ENCODE peak calls at places on chromosomes 5 and 9, in nine cellular contexts. D is heart right ventricle; J is SJSA1; I is fibroblast of lung; Z is left ventricle myocardium inferior; P is right cardiac atrium; B is CD8-positive, alpha-beta T cell; U is prostate gland; R is upper lobe of left lung. T is an unnamed sample.

GRCh38 chr9:20135119-20135697 is 346.4 kb upstream of the SLC24A2 start:
- DNase-seq in D (no peak), J (no peak), I (no peak), Z (no peak), P (no peak), B (no peak), U (no peak), R (no peak), T (no peak)

GRCh38 chr5:112109331-112109993 is 309.6 kb downstream of the EPB41L4A start:
- DNase-seq in D (no peak), J (no peak), I (peak; percentile 92), Z (no peak), P (peak; percentile 52), B (no peak), U (no peak), R (peak; percentile 87), T (peak; percentile 2)

GRCh38 chr5:55636711-55637110 is 75.4 kb downstream of the SLC38A9 start:
- DNase-seq in D (peak; percentile 54), J (no peak), I (peak; percentile 59), Z (peak; percentile 20), P (peak; percentile 58), B (no peak), U (peak; percentile 31), R (peak; percentile 59), T (peak; percentile 26)

GRCh38 chr5:77180167-77181081 is 30.1 kb upstream of the PDE8B start:
- DNase-seq in D (no peak), J (no peak), I (no peak), Z (peak; percentile 17), P (peak; percentile 82), B (no peak), U (peak; percentile 18), R (peak; percentile 53), T (peak; percentile 56)

GRCh38 chr5:149585910-149586309 is 4.6 kb downstream of the ARHGEF37 start:
- DNase-seq in D (no peak), J (no peak), I (no peak), Z (no peak), P (no peak), B (no peak), U (no peak), R (no peak), T (no peak)

GRCh38 chr9:121688681-121689080 is 37.2 kb downstream of the DAB2IP start:
- DNase-seq in D (no peak), J (no peak), I (no peak), Z (peak; percentile 8), P (no peak), B (no peak), U (no peak), R (no peak), T (no peak)

GRCh38 chr5:106521701-106522100 is 1149.0 kb downstream of the EFNA5 start:
- DNase-seq in D (no peak), J (peak; percentile 35), I (peak; percentile 67), Z (no peak), P (no peak), B (no peak), U (no peak), R (no peak), T (no peak)

GRCh38 chr5:148090780-148091221 is 27.0 kb downstream of the SPINK5 start:
- DNase-seq in D (no peak), J (no peak), I (no peak), Z (no peak), P (no peak), B (no peak), U (no peak), R (no peak), T (no peak)

GRCh38 chr9:136946228-136946892 is 1.3 kb downstream of the C8G start:
- DNase-seq in D (no peak), J (no peak), I (no peak), Z (no peak), P (peak; percentile 60), B (no peak), U (no peak), R (no peak), T (no peak)

GRCh38 chr5:133393776-133394476 is 218.4 kb downstream of the FSTL4 start:
- DNase-seq in D (no peak), J (no peak), I (no peak), Z (no peak), P (no peak), B (no peak), U (no peak), R (no peak), T (no peak)

GRCh38 chr5:137348759-137349158 is 150.4 kb downstream of the SPOCK1 start:
- DNase-seq in D (no peak), J (no peak), I (no peak), Z (no peak), P (no peak), B (no peak), U (no peak), R (no peak), T (no peak)

GRCh38 chr9:87710448-87710847 is 15.5 kb upstream of the CTSL start:
- DNase-seq in D (no peak), J (no peak), I (no peak), Z (no peak), P (no peak), B (no peak), U (no peak), R (no peak), T (no peak)
- H3K9me3 ChIP-seq in D (no peaks in the 10 kb centered on the region), J (no peaks in the 10 kb centered on the region), I (no peaks in the 10 kb centered on the region), Z (no peaks in the 10 kb centered on the region), P (no peaks in the 10 kb centered on the region), B (no peaks in the 10 kb centered on the region), U (no peaks in the 10 kb centered on the region), R (no peaks in the 10 kb centered on the region), T (no peaks in the 10 kb centered on the region)

DNA sequence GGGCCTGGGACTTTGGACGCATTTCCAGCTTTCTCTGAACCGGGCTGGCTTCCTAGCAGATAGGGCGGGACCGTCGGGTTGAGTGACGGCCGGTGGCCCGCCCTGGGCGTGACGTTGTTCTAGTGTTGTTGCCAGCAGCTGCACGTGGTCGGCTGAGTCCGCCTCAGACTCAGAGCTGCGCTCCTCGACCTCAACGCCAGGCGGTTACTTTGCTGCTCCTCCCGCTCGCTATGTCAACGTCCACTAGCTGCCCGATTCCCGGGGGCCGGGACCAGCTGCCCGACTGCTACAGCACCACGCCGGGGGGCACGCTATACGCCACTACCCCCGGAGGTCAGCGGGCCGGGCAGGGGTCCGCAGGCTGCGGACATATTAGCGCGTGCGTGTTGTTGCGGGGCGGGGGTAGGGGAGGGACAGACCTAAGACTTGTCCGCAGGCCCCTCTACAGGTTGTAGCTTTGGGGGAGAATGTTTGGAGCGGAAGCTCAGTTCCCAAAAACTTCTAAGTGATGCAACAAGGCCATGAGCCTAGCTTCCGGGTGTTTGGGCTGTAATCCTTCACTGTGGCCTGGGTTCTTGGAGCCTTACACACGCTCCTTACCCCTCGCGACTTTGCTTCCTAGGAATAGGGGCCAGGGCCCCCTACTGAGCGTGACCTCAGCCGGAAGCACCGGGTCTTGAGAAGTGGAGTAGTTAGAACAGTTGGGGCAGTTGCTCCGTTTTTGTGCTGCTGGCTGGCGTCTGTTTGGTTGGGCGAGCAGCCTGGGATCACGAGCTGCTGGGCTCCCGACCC is at the start of gene EIF4EBP3:
- DNase-seq in D (peak; percentile 98), J (peak; percentile 81), I (peak; percentile 97), Z (peak; percentile 98), P (peak; percentile 99), B (peak; percentile 80), U (peak; percentile 98), R (peak; percentile 98), T (peak; percentile 98)
- H3K4me3 ChIP-seq in D (peak within 1 kb of the TSS; percentile 64), J (no peak within 1 kb of the TSS), I (no peak within 1 kb of the TSS), Z (peak within 1 kb of the TSS; percentile 70), P (peak within 1 kb of the TSS; percentile 56), B (peak within 1 kb of the TSS; percentile 96), U (peak within 1 kb of the TSS; percentile 43), R (peak within 1 kb of the TSS; percentile 58), T (peak within 1 kb of the TSS; percentile 61)

DNA sequence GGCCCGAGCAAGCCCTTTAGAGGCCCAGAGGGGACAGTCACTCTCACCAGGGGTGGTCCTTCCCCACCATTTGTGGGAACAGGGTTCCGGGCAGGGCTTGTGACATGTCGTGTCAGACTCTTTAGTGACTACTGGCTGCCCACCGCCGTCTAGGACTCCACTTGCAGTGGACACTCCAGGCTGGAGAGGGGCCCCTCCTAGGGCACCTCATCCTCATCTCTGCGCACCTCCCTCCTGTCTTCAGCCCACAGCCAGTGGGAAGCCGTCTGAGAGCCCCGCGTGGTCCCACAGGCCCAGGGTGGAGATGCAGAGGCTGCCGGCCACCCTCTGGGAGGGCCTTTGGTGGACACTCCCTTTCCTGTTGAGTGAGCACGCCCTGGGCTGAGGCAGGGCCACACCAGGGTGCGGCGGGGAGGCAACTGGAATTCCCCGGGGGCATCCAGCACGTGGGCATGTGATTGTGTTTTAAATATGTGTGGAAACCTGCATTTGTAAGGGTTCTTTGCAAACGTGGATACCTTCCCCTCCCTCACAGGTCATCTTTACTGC is 80.5 kb downstream of the IRX2 start:
- DNase-seq in D (no peak), J (no peak), I (no peak), Z (no peak), P (no peak), B (no peak), U (no peak), R (no peak), T (no peak)
- H3K9me3 ChIP-seq in D (no peaks in the 10 kb centered on the region), J (peaks cover 28% of the 10 kb centered on the region), I (peaks cover 3% of the 10 kb centered on the region), Z (no peaks in the 10 kb centered on the region), P (peaks cover 1% of the 10 kb centered on the region), B (no peaks in the 10 kb centered on the region), U (no peaks in the 10 kb centered on the region), R (no peaks in the 10 kb centered on the region), T (no peaks in the 10 kb centered on the region)

DNA sequence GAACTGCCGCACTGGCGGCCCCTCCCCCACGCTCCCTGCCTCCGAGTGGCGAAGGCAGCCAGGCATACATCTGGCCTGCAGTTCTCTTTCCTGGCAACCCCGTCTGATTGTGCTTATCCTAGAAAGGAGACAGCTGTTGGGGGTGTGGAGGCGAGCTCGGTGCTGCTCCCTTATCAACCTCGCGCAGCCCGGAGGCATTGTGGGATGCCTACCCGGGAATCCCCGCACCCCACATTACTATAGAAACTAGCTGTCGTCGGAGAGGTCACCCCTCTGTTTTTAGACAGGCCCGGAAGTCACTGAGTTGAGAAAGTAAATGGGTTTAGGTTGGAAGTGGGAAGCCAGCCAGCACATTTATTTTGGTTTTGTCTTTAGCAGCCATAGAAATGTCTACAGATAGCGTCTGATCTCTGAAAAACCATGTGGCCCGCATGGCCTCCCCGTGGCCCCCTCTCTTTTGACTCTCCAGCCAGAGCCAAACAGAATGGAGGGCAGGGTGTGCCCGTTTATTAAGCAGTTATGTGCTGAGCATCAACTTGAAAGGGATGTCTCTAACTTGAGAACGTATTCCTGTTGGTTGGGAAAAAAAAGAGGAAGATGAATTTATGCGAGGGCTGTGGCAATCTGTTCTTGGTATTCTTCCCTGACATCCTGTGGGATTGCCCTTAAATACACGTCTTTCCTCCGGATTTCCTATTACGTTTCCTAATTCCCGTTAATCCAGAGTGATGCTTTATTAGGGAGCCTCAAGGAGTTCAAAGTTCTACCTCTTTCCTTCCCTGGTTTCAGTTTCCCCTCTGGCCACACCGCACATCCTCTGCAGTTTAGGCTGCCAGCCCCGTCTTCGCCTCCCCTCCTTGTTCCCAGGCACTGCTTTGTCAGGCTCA is 3.9 kb downstream of the STC2 start:
- DNase-seq in D (peak; percentile 81), J (peak; percentile 83), I (peak; percentile 97), Z (peak; percentile 90), P (peak; percentile 98), B (no peak), U (no peak), R (peak; percentile 61), T (peak; percentile 65)
- H3K4me3 ChIP-seq in D (peak overlapping the region; percentile 47), J (no peak overlapping the region), I (peak overlapping the region; percentile 5), Z (peak overlapping the region; percentile 40), P (no peak overlapping the region), B (no peak overlapping the region), U (no peak overlapping the region), R (no peak overlapping the region), T (no peak overlapping the region)

GRCh38 chr9:40927260-40927631 is 201.2 kb downstream of the FOXD4L6 start:
- DNase-seq in D (no peak), J (no peak), I (no peak), Z (no peak), P (no peak), B (no peak), U (no peak), R (no peak), T (no peak)
- H3K9me3 ChIP-seq in D (peaks cover 39% of the 10 kb centered on the region), J (peaks cover 13% of the 10 kb centered on the region), I (no peaks in the 10 kb centered on the region), Z (peaks cover 96% of the 10 kb centered on the region), P (peaks cover 4% of the 10 kb centered on the region), B (peaks cover 62% of the 10 kb centered on the region), U (peaks cover 12% of the 10 kb centered on the region), R (peaks cover 83% of the 10 kb centered on the region), T (peaks cover 7% of the 10 kb centered on the region)

T was measured in small intestine.